ENCODE peak calls at places on chromosomes 13 and 19, in five cellular contexts. D, C, O, Q and I are unnamed samples.

GRCh38 chr19:16463991-16464575 is 7.7 kb downstream of the EPS15L1 start:
- DNase-seq in D (no peak), C (no peak), O (no peak), Q (no peak), I (no peak)

GRCh38 chr19:16019691-16020448 is 56.4 kb upstream of the TPM4 start:
- DNase-seq in D (no peak), C (no peak), O (no peak), Q (no peak), I (no peak)

GRCh38 chr19:17777840-17778620 is 16.9 kb upstream of the B3GNT3 start:
- DNase-seq in D (peak; percentile 97), C (peak; percentile 69), O (peak; percentile 90), Q (peak; percentile 94), I (no peak)

GRCh38 chr19:14971474-14971873 is 8.2 kb downstream of the SLC1A6 start:
- DNase-seq in D (no peak), C (no peak), O (no peak), Q (no peak), I (no peak)

GRCh38 chr19:17346109-17346671 is 8.8 kb downstream of the GTPBP3 start:
- DNase-seq in D (peak; percentile 90), C (peak; percentile 69), O (peak; percentile 60), Q (peak; percentile 79), I (no peak)

GRCh38 chr19:11381535-11382369 is 2.4 kb downstream of the EPOR start:
- DNase-seq in D (peak; percentile 96), C (peak; percentile 95), O (peak; percentile 90), Q (peak; percentile 99), I (peak; percentile 60)

GRCh38 chr19:16295071-16295470 is 29.6 kb upstream of the KLF2 start:
- DNase-seq in D (no peak), C (peak; percentile 27), O (no peak), Q (no peak), I (no peak)

GRCh38 chr13:41603917-41604316 is 146.6 kb downstream of the RGCC start:
- DNase-seq in D (no peak), C (peak; percentile 76), O (peak; percentile 29), Q (peak; percentile 92), I (peak; percentile 73)

GRCh38 chr13:80040977-80041310 is 300.0 kb downstream of the SPRY2 start:
- DNase-seq in D (no peak), C (no peak), O (no peak), Q (no peak), I (no peak)

GRCh38 chr13:114284680-114285079 is 3.3 kb downstream of the UPF3A start:
- DNase-seq in D (no peak), C (no peak), O (no peak), Q (no peak), I (no peak)

GRCh38 chr13:49731766-49732165 is 40.5 kb upstream of the EBPL start:
- DNase-seq in D (no peak), C (peak; percentile 89), O (no peak), Q (peak; percentile 66), I (no peak)

GRCh38 chr13:24038846-24039330 is 121.6 kb upstream of the SPATA13 start:
- DNase-seq in D (no peak), C (peak; percentile 72), O (no peak), Q (peak; percentile 73), I (no peak)

GRCh38 chr13:29718694-29719093 is 123.2 kb upstream of the SLC7A1 start:
- DNase-seq in D (no peak), C (peak; percentile 53), O (no peak), Q (no peak), I (no peak)

GRCh38 chr19:38635483-38636399 is 11.7 kb upstream of the ACTN4 start:
- DNase-seq in D (no peak), C (no peak), O (no peak), Q (no peak), I (no peak)

DNA sequence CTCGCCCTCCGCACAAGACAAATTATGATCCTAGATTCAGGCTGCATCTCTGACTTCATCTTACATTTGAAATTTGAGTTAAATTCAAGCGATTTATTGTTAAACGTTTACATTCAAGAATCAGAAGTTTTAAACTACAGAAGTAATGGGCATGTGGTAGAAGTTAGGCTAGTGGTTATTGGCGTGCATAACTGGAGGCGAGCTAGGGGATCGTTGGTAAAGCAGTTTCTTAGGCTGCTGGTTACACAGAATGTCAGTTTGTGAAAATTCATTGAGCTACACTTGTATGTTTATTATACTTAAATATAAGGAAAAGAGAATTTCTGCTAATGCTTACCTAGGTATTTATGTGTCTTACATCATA is 733 bp upstream of the CDX2 start:
- DNase-seq in D (no peak), C (no peak), O (no peak), Q (no peak), I (no peak)
- H3K27me3 ChIP-seq in D (peaks cover 94% of the 10 kb centered on the region), C (peaks cover 96% of the 10 kb centered on the region), O (no peaks in the 10 kb centered on the region), Q (peaks cover 50% of the 10 kb centered on the region), I (peaks cover 100% of the 10 kb centered on the region)

GRCh38 chr13:73158851-73159250 is 100.0 kb downstream of the KLF5 start:
- DNase-seq in D (no peak), C (peak; percentile 80), O (no peak), Q (peak; percentile 43), I (peak; percentile 30)
- H3K9ac ChIP-seq in D (no peak overlapping the region), C (no peak overlapping the region), O (no peak overlapping the region), Q (no peak overlapping the region), I (no peak overlapping the region)

GRCh38 chr13:21583496-21583895 is 20.5 kb downstream of the MICU2 start:
- DNase-seq in D (peak; percentile 73), C (no peak), O (no peak), Q (no peak), I (no peak)
- H4K20me1 ChIP-seq in D (no peaks in the 10 kb centered on the region), C (peaks cover 4% of the 10 kb centered on the region), O (no peaks in the 10 kb centered on the region), Q (peaks cover 4% of the 10 kb centered on the region), I (no peaks in the 10 kb centered on the region)

DNA sequence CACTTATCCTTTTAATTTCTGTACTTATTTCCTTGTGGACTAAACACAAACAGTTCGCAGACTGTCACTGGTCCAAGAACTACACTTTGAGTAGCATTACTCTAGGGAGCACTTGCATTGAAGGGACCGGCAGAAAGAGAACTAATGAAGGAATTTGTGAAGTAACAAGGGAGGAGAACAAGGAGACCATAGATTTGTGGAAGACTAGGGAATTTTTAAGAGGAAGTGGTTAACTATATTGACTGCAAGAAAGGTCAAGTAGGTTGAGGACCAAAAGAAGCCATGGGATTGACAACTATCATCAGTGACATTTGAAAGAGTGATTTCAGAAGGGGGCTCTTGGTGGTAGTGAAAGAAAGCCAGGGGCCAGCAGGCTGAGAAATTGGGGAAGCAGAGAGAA is 4.0 kb upstream of the RB1 start:
- DNase-seq in D (no peak), C (no peak), O (no peak), Q (no peak), I (no peak)
- H3K27me3 ChIP-seq in D (no peaks in the 10 kb centered on the region), C (no peaks in the 10 kb centered on the region), O (no peaks in the 10 kb centered on the region), Q (no peaks in the 10 kb centered on the region), I (no peaks in the 10 kb centered on the region)

GRCh38 chr19:58279925-58280316 is 1.2 kb downstream of the ZNF8 start:
- DNase-seq in D (no peak), C (no peak), O (no peak), Q (no peak), I (no peak)
- H3K9ac ChIP-seq in D (peak overlapping the region; percentile 91), C (peak overlapping the region; percentile 94), O (peak overlapping the region; percentile 83), Q (peak overlapping the region; percentile 89), I (peak overlapping the region; percentile 93)

GRCh38 chr19:52197964-52198363 is 8.1 kb downstream of the PPP2R1A start:
- DNase-seq in D (no peak), C (no peak), O (no peak), Q (no peak), I (no peak)
- H4K20me1 ChIP-seq in D (peaks cover under 1% of the 10 kb centered on the region), C (peaks cover 10% of the 10 kb centered on the region), O (peaks cover 7% of the 10 kb centered on the region), Q (peaks cover 58% of the 10 kb centered on the region), I (peaks cover 28% of the 10 kb centered on the region)

DNA sequence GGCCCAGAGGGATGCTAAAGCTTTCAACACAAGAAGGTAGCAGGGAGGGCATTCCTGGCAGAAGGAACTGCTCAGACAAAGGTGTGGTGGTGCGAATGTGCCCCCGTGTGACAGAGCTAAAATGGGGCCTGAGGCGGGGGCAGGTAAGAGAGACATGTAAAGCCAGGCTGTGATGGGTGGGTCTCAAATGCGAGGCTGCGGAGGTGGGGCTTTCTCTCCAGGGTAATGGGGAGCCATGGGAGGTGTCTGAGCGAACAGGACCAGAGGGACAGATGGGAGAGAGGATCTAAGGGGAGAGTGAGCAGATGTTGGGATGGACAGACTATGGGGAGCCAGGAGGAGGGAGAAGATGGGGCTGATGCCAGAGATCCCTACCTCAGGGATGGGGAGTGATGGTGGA is 44.7 kb upstream of the NFIC start:
- DNase-seq in D (no peak), C (no peak), O (no peak), Q (no peak), I (no peak)
- H3K27me3 ChIP-seq in D (no peaks in the 10 kb centered on the region), C (no peaks in the 10 kb centered on the region), O (peaks cover 13% of the 10 kb centered on the region), Q (no peaks in the 10 kb centered on the region), I (peaks cover 13% of the 10 kb centered on the region)

GRCh38 chr19:33235996-33236350 is 10.3 kb upstream of the SLC7A10 start:
- DNase-seq in D (no peak), C (no peak), O (no peak), Q (no peak), I (no peak)

GRCh38 chr19:33236696-33237390 is 11.2 kb upstream of the SLC7A10 start:
- DNase-seq in D (no peak), C (no peak), O (no peak), Q (no peak), I (no peak)

GRCh38 chr19:33234092-33234491 is 8.4 kb upstream of the SLC7A10 start:
- DNase-seq in D (no peak), C (no peak), O (no peak), Q (no peak), I (no peak)

GRCh38 chr19:33234736-33235135 is 9.1 kb upstream of the SLC7A10 start:
- DNase-seq in D (no peak), C (no peak), O (no peak), Q (no peak), I (no peak)

GRCh38 chr19:33235269-33235995 is 9.8 kb upstream of the SLC7A10 start:
- DNase-seq in D (peak; percentile 88), C (peak; percentile 77), O (peak; percentile 57), Q (peak; percentile 87), I (peak; percentile 11)
- H3K9ac ChIP-seq in D (no peak overlapping the region), C (no peak overlapping the region), O (no peak overlapping the region), Q (no peak overlapping the region), I (no peak overlapping the region)

DNA sequence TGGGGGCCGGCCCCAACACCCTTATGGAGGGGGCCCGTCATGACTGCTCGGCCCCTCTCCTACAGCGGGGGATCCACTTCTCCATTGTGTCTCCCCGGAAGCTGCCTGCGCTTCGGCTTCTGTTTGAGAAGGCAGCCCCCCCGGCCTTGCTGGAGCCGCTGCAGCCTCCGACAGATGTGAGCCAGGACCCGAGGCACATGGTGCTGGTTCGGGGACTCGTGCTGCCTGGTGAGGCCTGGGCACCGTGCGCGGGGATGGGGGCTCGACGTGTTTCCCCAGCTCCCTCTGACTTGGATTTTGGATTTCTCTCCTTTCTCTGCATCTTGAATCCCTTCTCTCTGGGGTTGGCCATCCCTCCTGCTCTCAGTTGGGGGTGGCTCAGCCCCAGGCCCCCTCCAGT is 11.6 kb downstream of the MED25 start:
- DNase-seq in D (no peak), C (no peak), O (no peak), Q (no peak), I (no peak)
- H4K20me1 ChIP-seq in D (no peaks in the 10 kb centered on the region), C (no peaks in the 10 kb centered on the region), O (no peaks in the 10 kb centered on the region), Q (no peaks in the 10 kb centered on the region), I (no peaks in the 10 kb centered on the region)

GRCh38 chr19:474126-475078 is 13.6 kb upstream of the SHC2 start:
- DNase-seq in D (no peak), C (no peak), O (no peak), Q (no peak), I (no peak)
- H3K27me3 ChIP-seq in D (no peaks in the 10 kb centered on the region), C (no peaks in the 10 kb centered on the region), O (no peaks in the 10 kb centered on the region), Q (no peaks in the 10 kb centered on the region), I (no peaks in the 10 kb centered on the region)